ENCODE peak calls at places on chromosomes 3 and 15, in six cellular contexts. One of them, this sample, is unnamed.

GRCh38 chr3:158148218-158148617 is 38.3 kb downstream of the RSRC1 start:
- DNase-seq in colonic mucosa: no peak
- DNase-seq in IMR-90: peak
- DNase-seq in HFF-Myc: no peak
- DNase-seq in Panc1: no peak
- DNase-seq in GM23338: no peak
- DNase-seq in this sample: no peak

GRCh38 chr15:51076898-51077564 is 17.7 kb downstream of the TNFAIP8L3 start:
- DNase-seq in colonic mucosa: peak
- DNase-seq in IMR-90: no peak
- DNase-seq in HFF-Myc: no peak
- DNase-seq in Panc1: no peak
- DNase-seq in GM23338: peak
- DNase-seq in this sample: peak

GRCh38 chr15:63999177-63999576 is 47.1 kb downstream of the DAPK2 start:
- DNase-seq in colonic mucosa: no peak
- DNase-seq in IMR-90: no peak
- DNase-seq in HFF-Myc: no peak
- DNase-seq in Panc1: no peak
- DNase-seq in GM23338: no peak
- DNase-seq in this sample: no peak

GRCh38 chr3:55795736-55796135 is 308.6 kb upstream of the WNT5A start:
- DNase-seq in colonic mucosa: no peak
- DNase-seq in IMR-90: peak
- DNase-seq in HFF-Myc: no peak
- DNase-seq in Panc1: no peak
- DNase-seq in GM23338: no peak
- DNase-seq in this sample: no peak

GRCh38 chr3:139797724-139798343 is 120.1 kb upstream of the NMNAT3 start:
- DNase-seq in colonic mucosa: peak
- DNase-seq in IMR-90: peak
- DNase-seq in HFF-Myc: no peak
- DNase-seq in Panc1: no peak
- DNase-seq in GM23338: peak
- DNase-seq in this sample: peak

GRCh38 chr3:71453822-71454512 is 129.6 kb downstream of the FOXP1 start:
- DNase-seq in colonic mucosa: peak
- DNase-seq in IMR-90: no peak
- DNase-seq in HFF-Myc: no peak
- DNase-seq in Panc1: no peak
- DNase-seq in GM23338: no peak
- DNase-seq in this sample: no peak

GRCh38 chr15:95277266-95277665 is 1045.9 kb downstream of the MCTP2 start:
- DNase-seq in colonic mucosa: no peak
- DNase-seq in IMR-90: peak
- DNase-seq in HFF-Myc: peak
- DNase-seq in Panc1: no peak
- DNase-seq in GM23338: no peak
- DNase-seq in this sample: no peak

GRCh38 chr15:48086582-48086981 is 34.2 kb upstream of the SLC24A5 start:
- DNase-seq in colonic mucosa: no peak
- DNase-seq in IMR-90: no peak
- DNase-seq in HFF-Myc: no peak
- DNase-seq in Panc1: no peak
- DNase-seq in GM23338: no peak
- DNase-seq in this sample: peak

GRCh38 chr3:192991351-192991750 is 73.7 kb upstream of the MB21D2 start:
- DNase-seq in colonic mucosa: no peak
- DNase-seq in IMR-90: no peak
- DNase-seq in HFF-Myc: no peak
- DNase-seq in Panc1: no peak
- DNase-seq in GM23338: no peak
- DNase-seq in this sample: no peak

GRCh38 chr15:68348601-68349000 is 71.1 kb downstream of the FEM1B start:
- DNase-seq in colonic mucosa: no peak
- DNase-seq in IMR-90: no peak
- DNase-seq in HFF-Myc: no peak
- DNase-seq in Panc1: no peak
- DNase-seq in GM23338: no peak
- DNase-seq in this sample: no peak

GRCh38 chr3:7813412-7813811 is 688.2 kb upstream of the LMCD1 start:
- DNase-seq in colonic mucosa: no peak
- DNase-seq in IMR-90: no peak
- DNase-seq in HFF-Myc: no peak
- DNase-seq in Panc1: no peak
- DNase-seq in GM23338: peak
- DNase-seq in this sample: no peak

GRCh38 chr15:80260566-80260965 is 8.6 kb upstream of the CTXND1 start:
- DNase-seq in colonic mucosa: no peak
- DNase-seq in IMR-90: no peak
- DNase-seq in HFF-Myc: no peak
- DNase-seq in Panc1: no peak
- DNase-seq in GM23338: no peak
- DNase-seq in this sample: no peak

GRCh38 chr3:83523470-83524073 is 1435.2 kb upstream of the CADM2 start:
- DNase-seq in colonic mucosa: no peak
- DNase-seq in IMR-90: no peak
- DNase-seq in HFF-Myc: no peak
- DNase-seq in Panc1: peak
- DNase-seq in GM23338: peak
- DNase-seq in this sample: peak

GRCh38 chr15:76109046-76109445 is 49.3 kb downstream of the TMEM266 start:
- DNase-seq in colonic mucosa: no peak
- DNase-seq in IMR-90: no peak
- DNase-seq in HFF-Myc: no peak
- DNase-seq in Panc1: no peak
- DNase-seq in GM23338: no peak
- DNase-seq in this sample: no peak

GRCh38 chr3:54344601-54345216 is 222.4 kb downstream of the CACNA2D3 start:
- DNase-seq in colonic mucosa: no peak
- DNase-seq in IMR-90: no peak
- DNase-seq in HFF-Myc: no peak
- DNase-seq in Panc1: no peak
- DNase-seq in GM23338: peak
- DNase-seq in this sample: no peak

GRCh38 chr15:37078566-37078965 is 21.8 kb downstream of the MEIS2 start:
- DNase-seq in colonic mucosa: no peak
- DNase-seq in IMR-90: no peak
- DNase-seq in HFF-Myc: no peak
- DNase-seq in Panc1: no peak
- DNase-seq in GM23338: no peak
- DNase-seq in this sample: no peak
- TF ChIP-seq CTCF in colonic mucosa: no peak
- TF ChIP-seq CTCF in IMR-90: no peak
- TF ChIP-seq CTCF in HFF-Myc: no peak
- TF ChIP-seq CTCF in Panc1: no peak
- TF ChIP-seq CTCF in GM23338: no peak
- TF ChIP-seq CTCF in this sample: no peak

DNA sequence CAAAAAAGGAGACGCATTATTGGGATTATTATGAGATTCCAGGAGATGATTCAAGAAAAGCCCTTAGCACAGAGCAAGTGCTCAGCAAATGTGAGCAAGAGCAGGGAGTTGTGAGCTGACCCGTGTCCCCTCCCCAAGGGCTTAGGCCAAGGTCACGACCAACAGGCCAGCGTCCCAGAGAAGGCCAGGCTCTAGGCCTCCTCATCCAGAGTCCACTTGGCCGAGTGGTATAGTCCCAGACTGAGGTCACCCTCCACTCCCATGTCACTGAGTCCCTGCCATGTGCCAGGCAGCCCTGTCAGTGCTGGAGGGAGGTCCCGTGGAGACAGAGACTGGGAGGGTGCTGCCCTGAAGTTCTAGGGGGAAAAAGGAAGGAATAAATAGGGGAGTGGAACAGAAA is 44.0 kb downstream of the TPRA1 start:
- DNase-seq in colonic mucosa: no peak
- DNase-seq in IMR-90: no peak
- DNase-seq in HFF-Myc: no peak
- DNase-seq in Panc1: no peak
- DNase-seq in GM23338: no peak
- DNase-seq in this sample: no peak
- H3K4me3 ChIP-seq in colonic mucosa: no peak
- H3K4me3 ChIP-seq in IMR-90: no peak
- H3K4me3 ChIP-seq in HFF-Myc: no peak
- H3K4me3 ChIP-seq in Panc1: no peak
- H3K4me3 ChIP-seq in GM23338: peak
- H3K4me3 ChIP-seq in this sample: no peak

DNA sequence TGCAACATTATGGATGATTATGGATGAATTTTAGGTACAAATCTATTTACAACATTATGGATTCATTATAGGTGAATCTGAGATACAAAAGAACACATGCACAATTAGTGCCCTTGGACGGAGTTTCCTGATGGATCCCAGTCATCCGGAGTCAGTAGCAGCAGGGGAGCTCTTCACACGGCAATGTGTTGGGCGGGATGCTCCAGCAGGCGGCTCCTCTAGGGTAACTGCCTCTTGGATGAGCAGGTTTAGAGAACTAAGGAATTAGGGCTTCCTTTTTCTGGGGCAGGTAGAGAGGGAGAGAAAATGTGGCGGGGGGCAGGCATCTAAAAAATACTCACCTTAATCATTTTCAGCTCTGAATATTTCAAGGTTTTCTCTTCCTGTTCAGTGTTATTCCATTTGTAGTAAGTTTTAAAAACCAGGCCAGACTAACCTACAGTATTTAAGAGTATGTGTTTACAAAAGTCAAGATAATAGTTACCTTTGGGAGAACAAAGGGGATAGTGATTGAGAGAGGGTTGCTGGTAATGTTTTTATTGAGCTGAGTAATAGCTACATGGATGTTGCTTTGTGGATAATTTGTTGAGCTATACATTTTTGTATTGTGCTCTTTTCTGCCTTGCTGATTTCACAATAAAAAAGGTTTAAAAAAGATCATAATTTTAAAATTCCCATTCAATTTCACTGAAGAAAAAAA is 27.4 kb upstream of the GOLM2 start:
- DNase-seq in colonic mucosa: no peak
- DNase-seq in IMR-90: no peak
- DNase-seq in HFF-Myc: no peak
- DNase-seq in Panc1: no peak
- DNase-seq in GM23338: peak
- DNase-seq in this sample: no peak
- TF ChIP-seq CTCF in colonic mucosa: no peak
- TF ChIP-seq CTCF in IMR-90: no peak
- TF ChIP-seq CTCF in HFF-Myc: no peak
- TF ChIP-seq CTCF in Panc1: no peak
- TF ChIP-seq CTCF in GM23338: peak
- TF ChIP-seq CTCF in this sample: no peak

GRCh38 chr3:148697311-148698189 is at the start of gene AGTR1:
- DNase-seq in colonic mucosa: peak
- DNase-seq in IMR-90: peak
- DNase-seq in HFF-Myc: no peak
- DNase-seq in Panc1: no peak
- DNase-seq in GM23338: peak
- DNase-seq in this sample: peak
- H3K4me3 ChIP-seq in colonic mucosa: peak
- H3K4me3 ChIP-seq in IMR-90: peak
- H3K4me3 ChIP-seq in HFF-Myc: peak
- H3K4me3 ChIP-seq in Panc1: peak
- H3K4me3 ChIP-seq in GM23338: peak
- H3K4me3 ChIP-seq in this sample: peak

GRCh38 chr15:43899928-43900327 is 73.1 kb downstream of the WDR76 start:
- DNase-seq in colonic mucosa: no peak
- DNase-seq in IMR-90: no peak
- DNase-seq in HFF-Myc: no peak
- DNase-seq in Panc1: no peak
- DNase-seq in GM23338: no peak
- DNase-seq in this sample: no peak
- TF ChIP-seq CTCF in colonic mucosa: no peak
- TF ChIP-seq CTCF in IMR-90: no peak
- TF ChIP-seq CTCF in HFF-Myc: no peak
- TF ChIP-seq CTCF in Panc1: no peak
- TF ChIP-seq CTCF in GM23338: no peak
- TF ChIP-seq CTCF in this sample: no peak

This sample was measured in astrocyte of the cerebellum.